ENCODE peak calls at places on chromosomes 13 and 19, in nine cellular contexts. O, S, F, I, J, N, P, G and E are unnamed samples.

GRCh38 chr19:12550951-12551832 is at the start of gene ZNF564:
- DNase-seq in O (peak), S (peak), F (peak), I (peak), J (peak), N (peak), P (peak), G (peak), E (peak)

GRCh38 chr13:51811920-51812328 is 8.0 kb upstream of the DHRS12 start:
- DNase-seq in O (no peak), S (no peak), F (no peak), I (no peak), J (no peak), N (no peak), P (no peak), G (no peak), E (no peak)

GRCh38 chr19:10352764-10353671 is 13.6 kb upstream of the ICAM3 start:
- DNase-seq in O (peak), S (peak), F (no peak), I (no peak), J (peak), N (peak), P (no peak), G (peak), E (no peak)

GRCh38 chr19:5290336-5291262 is 50.0 kb downstream of the PTPRS start:
- DNase-seq in O (no peak), S (no peak), F (no peak), I (no peak), J (no peak), N (no peak), P (no peak), G (no peak), E (no peak)

GRCh38 chr19:1000095-1000494 is at the start of gene GRIN3B:
- DNase-seq in O (peak), S (peak), F (peak), I (no peak), J (peak), N (no peak), P (peak), G (peak), E (peak)

GRCh38 chr13:54033323-54033861 is 1004.8 kb downstream of the OLFM4 start:
- DNase-seq in O (no peak), S (no peak), F (no peak), I (no peak), J (peak), N (no peak), P (no peak), G (no peak), E (no peak)

GRCh38 chr13:102901615-102902305 is 55.9 kb downstream of the ERCC5 start:
- DNase-seq in O (no peak), S (no peak), F (no peak), I (no peak), J (no peak), N (no peak), P (no peak), G (no peak), E (no peak)

GRCh38 chr13:112984954-112985802 is 16.2 kb downstream of the MCF2L start:
- DNase-seq in O (no peak), S (no peak), F (no peak), I (peak), J (no peak), N (no peak), P (no peak), G (no peak), E (no peak)

GRCh38 chr19:54426291-54426918 is 11.1 kb downstream of the TTYH1 start:
- DNase-seq in O (no peak), S (no peak), F (no peak), I (no peak), J (peak), N (no peak), P (no peak), G (no peak), E (no peak)